ENCODE peak calls at places on chromosomes 5 and 9, in four cellular contexts. C is lower leg skin; Y is IMR-90; R is activated CD8-positive, alpha-beta T cell treated with anti-CD3 and anti-CD28 coated beads for 36 hours. V is an unnamed sample.

GRCh38 chr9:135388530-135388929 is 91.1 kb upstream of the PPP1R26 start:
- DNase-seq in C (no peak), Y (no peak), R (no peak), V (no peak)

GRCh38 chr5:119275873-119276214 is 80.0 kb upstream of the TNFAIP8 start:
- DNase-seq in C (no peak), Y (no peak), R (peak; percentile 66), V (no peak)

GRCh38 chr9:1871486-1872181 is 143.5 kb upstream of the SMARCA2 start:
- DNase-seq in C (no peak), Y (no peak), R (peak; percentile 8), V (no peak)

GRCh38 chr5:157166164-157166493 is at the start of gene GARIN3:
- DNase-seq in C (no peak), Y (no peak), R (no peak), V (no peak)

GRCh38 chr9:117772960-117773359 is 68.8 kb downstream of the TLR4 start:
- DNase-seq in C (no peak), Y (no peak), R (no peak), V (no peak)

GRCh38 chr5:125865166-125865815 is 557.9 kb upstream of the GRAMD2B start:
- DNase-seq in C (no peak), Y (peak; percentile 3), R (no peak), V (no peak)

GRCh38 chr5:139684881-139685749 is 37.0 kb downstream of the CXXC5 start:
- DNase-seq in C (no peak), Y (no peak), R (no peak), V (no peak)

GRCh38 chr5:72459089-72459661 is 48.0 kb downstream of the ZNF366 start:
- DNase-seq in C (no peak), Y (no peak), R (no peak), V (peak; percentile 45)

GRCh38 chr9:94870793-94871558 is 144.5 kb downstream of the AOPEP start:
- DNase-seq in C (peak; percentile 57), Y (no peak), R (peak; percentile 51), V (no peak)

GRCh38 chr9:112333639-112334318 is 360 bp upstream of the PTBP3 start:
- DNase-seq in C (peak; percentile 91), Y (peak; percentile 95), R (peak; percentile 94), V (peak; percentile 97)

GRCh38 chr5:9558319-9558965 is 12.6 kb upstream of the SEMA5A start:
- DNase-seq in C (no peak), Y (no peak), R (no peak), V (no peak)

GRCh38 chr5:119327018-119327417 is 28.8 kb upstream of the TNFAIP8 start:
- DNase-seq in C (no peak), Y (peak; percentile 55), R (peak; percentile 75), V (no peak)

GRCh38 chr9:98080346-98080745 is 23.8 kb downstream of the NANS start:
- DNase-seq in C (no peak), Y (peak; percentile 52), R (no peak), V (no peak)

GRCh38 chr5:113294341-113295110 is 140.3 kb downstream of the TSSK1B start:
- DNase-seq in C (peak; percentile 90), Y (peak; percentile 93), R (peak; percentile 89), V (peak; percentile 83)

GRCh38 chr5:113293068-113293571 is 141.7 kb downstream of the TSSK1B start:
- DNase-seq in C (no peak), Y (peak; percentile 28), R (no peak), V (no peak)

GRCh38 chr5:113293613-113294340 is 141.0 kb downstream of the TSSK1B start:
- DNase-seq in C (peak; percentile 18), Y (peak; percentile 45), R (peak; percentile 37), V (peak; percentile 40)

GRCh38 chr5:113296681-113297080 is 138.1 kb downstream of the TSSK1B start:
- DNase-seq in C (no peak), Y (peak; percentile 57), R (no peak), V (no peak)

GRCh38 chr5:113295111-113295539 is 139.7 kb downstream of the TSSK1B start:
- DNase-seq in C (no peak), Y (no peak), R (no peak), V (no peak)
- TF ChIP-seq CTCF in C (no peak), Y (no peak), R (no peak), V (no peak)

GRCh38 chr5:143717400-143717799 is 94.6 kb upstream of the HMHB1 start:
- DNase-seq in C (no peak), Y (peak; percentile 72), R (no peak), V (no peak)
- TF ChIP-seq CTCF in C (no peak), Y (no peak), R (no peak), V (no peak)

GRCh38 chr5:32450952-32451351 is 6.4 kb upstream of the ZFR start:
- DNase-seq in C (no peak), Y (no peak), R (no peak), V (no peak)
- TF ChIP-seq CTCF in C (no peak), Y (peak; percentile 9), R (peak; percentile 8), V (no peak)

GRCh38 chr9:36718612-36719011 is 145.9 kb downstream of the MELK start:
- DNase-seq in C (no peak), Y (no peak), R (no peak), V (no peak)

GRCh38 chr9:36714161-36714560 is 141.5 kb downstream of the MELK start:
- DNase-seq in C (no peak), Y (no peak), R (no peak), V (no peak)

GRCh38 chr9:36717276-36717675 is 144.6 kb downstream of the MELK start:
- DNase-seq in C (no peak), Y (peak; percentile 26), R (no peak), V (no peak)

GRCh38 chr9:36720043-36720442 is 147.3 kb downstream of the MELK start:
- DNase-seq in C (no peak), Y (no peak), R (no peak), V (no peak)

DNA sequence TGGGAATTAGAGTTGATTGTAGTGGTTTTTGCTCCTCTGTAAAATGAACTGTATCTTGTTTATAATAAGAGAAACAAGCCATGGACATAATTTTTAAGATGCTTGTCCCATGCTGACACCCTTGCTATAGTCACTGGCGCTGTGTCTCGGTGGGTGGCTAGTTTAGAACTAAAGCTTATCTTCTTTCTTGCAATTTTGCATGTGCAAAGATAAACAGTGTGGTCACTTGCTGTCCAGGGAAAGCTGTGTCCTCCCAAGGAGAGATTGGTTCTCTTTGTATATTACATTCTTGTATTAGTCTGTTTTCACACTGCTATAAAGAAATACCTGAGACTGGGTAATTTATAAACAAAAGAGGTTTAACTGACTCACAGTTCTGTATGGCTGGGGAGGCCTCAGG is 143.8 kb downstream of the MELK start:
- DNase-seq in C (no peak), Y (peak; percentile 18), R (no peak), V (no peak)
- TF ChIP-seq CTCF in C (no peak), Y (no peak), R (no peak), V (no peak)

GRCh38 chr5:75331095-75332090 is 5.6 kb upstream of the HMGCR start:
- DNase-seq in C (no peak), Y (no peak), R (no peak), V (no peak)
- TF ChIP-seq CTCF in C (no peak), Y (no peak), R (no peak), V (no peak)

V was measured in GM13977.